ENCODE peak calls at places on chromosomes 2 and 18, in nine cellular contexts. G, K, Q, J, I, T, F, Y and L are unnamed samples.

GRCh38 chr18:45412577-45412976 is 202.7 kb upstream of the SLC14A2 start:
- DNase-seq in G (no peak), K (no peak), Q (no peak), J (no peak), I (no peak), T (no peak), F (no peak), Y (no peak), L (no peak)

GRCh38 chr18:47801817-47802216 is 128.6 kb downstream of the SMAD2 start:
- DNase-seq in G (no peak), K (no peak), Q (no peak), J (no peak), I (no peak), T (no peak), F (no peak), Y (no peak), L (no peak)

GRCh38 chr2:67311536-67311935 is 85.6 kb upstream of the ETAA1 start:
- DNase-seq in G (no peak), K (no peak), Q (no peak), J (peak; percentile 74), I (no peak), T (no peak), F (no peak), Y (no peak), L (no peak)

GRCh38 chr2:119024152-119024551 is 82.2 kb downstream of the MARCO start:
- DNase-seq in G (no peak), K (no peak), Q (no peak), J (no peak), I (no peak), T (no peak), F (no peak), Y (no peak), L (no peak)

GRCh38 chr2:128160616-128161275 is 69.7 kb downstream of the UGGT1 start:
- DNase-seq in G (no peak), K (no peak), Q (no peak), J (no peak), I (no peak), T (no peak), F (no peak), Y (no peak), L (no peak)

GRCh38 chr2:47189635-47190034 is 34.5 kb upstream of the STPG4 start:
- DNase-seq in G (no peak), K (no peak), Q (no peak), J (peak; percentile 61), I (no peak), T (no peak), F (no peak), Y (no peak), L (no peak)

GRCh38 chr2:85999131-85999831 is 106.4 kb downstream of the POLR1A start:
- DNase-seq in G (no peak), K (peak; percentile 38), Q (no peak), J (peak; percentile 55), I (peak; percentile 33), T (no peak), F (no peak), Y (peak; percentile 77), L (no peak)

GRCh38 chr2:46913471-46914381 is 1.9 kb downstream of the MCFD2 start:
- DNase-seq in G (no peak), K (no peak), Q (peak; percentile 59), J (peak; percentile 76), I (peak; percentile 35), T (no peak), F (no peak), Y (no peak), L (no peak)

GRCh38 chr2:101337877-101338276 is 29.4 kb upstream of the RNF149 start:
- DNase-seq in G (no peak), K (no peak), Q (no peak), J (peak; percentile 15), I (no peak), T (no peak), F (no peak), Y (no peak), L (no peak)

GRCh38 chr2:233989221-233989620 is 61.3 kb upstream of the SPP2 start:
- DNase-seq in G (no peak), K (no peak), Q (no peak), J (no peak), I (no peak), T (no peak), F (no peak), Y (no peak), L (no peak)

GRCh38 chr18:47397671-47398319 is 146.3 kb upstream of the SKOR2 start:
- DNase-seq in G (no peak), K (no peak), Q (peak; percentile 46), J (no peak), I (peak; percentile 13), T (no peak), F (no peak), Y (no peak), L (peak; percentile 70)

GRCh38 chr2:47190188-47190818 is 35.2 kb upstream of the STPG4 start:
- DNase-seq in G (no peak), K (no peak), Q (no peak), J (peak; percentile 63), I (no peak), T (no peak), F (no peak), Y (no peak), L (no peak)

GRCh38 chr18:9137168-9138066 is 836 bp downstream of the ANKRD12 start:
- DNase-seq in G (peak; percentile 71), K (peak; percentile 80), Q (peak; percentile 54), J (peak; percentile 97), I (peak; percentile 91), T (peak; percentile 44), F (peak; percentile 22), Y (peak; percentile 94), L (no peak)

GRCh38 chr2:240232961-240233890 is 92.8 kb upstream of the OTOS start:
- DNase-seq in G (peak; percentile 85), K (peak; percentile 59), Q (peak; percentile 78), J (peak; percentile 69), I (peak; percentile 93), T (peak; percentile 76), F (peak; percentile 78), Y (peak; percentile 89), L (peak; percentile 78)
- H3K4me3 ChIP-seq in G (peak overlapping the region; percentile 58), K (no peak overlapping the region), Q (peak overlapping the region; percentile 19), J (no peak overlapping the region), I (no peak overlapping the region), T (peak overlapping the region; percentile 51), F (peak overlapping the region; percentile 11), Y (no peak overlapping the region), L (peak overlapping the region; percentile 74)

GRCh38 chr2:238433941-238434845 is 7.5 kb downstream of the ASB1 start:
- DNase-seq in G (no peak), K (no peak), Q (no peak), J (peak; percentile 83), I (no peak), T (no peak), F (no peak), Y (no peak), L (no peak)

GRCh38 chr2:238433300-238433915 is 6.7 kb downstream of the ASB1 start:
- DNase-seq in G (no peak), K (no peak), Q (no peak), J (no peak), I (no peak), T (no peak), F (no peak), Y (no peak), L (no peak)

GRCh38 chr2:238435752-238436096 is 9.0 kb downstream of the ASB1 start:
- DNase-seq in G (no peak), K (no peak), Q (no peak), J (no peak), I (no peak), T (no peak), F (no peak), Y (no peak), L (no peak)

GRCh38 chr2:238431431-238431830 is 4.7 kb downstream of the ASB1 start:
- DNase-seq in G (no peak), K (no peak), Q (no peak), J (no peak), I (no peak), T (no peak), F (no peak), Y (no peak), L (no peak)

DNA sequence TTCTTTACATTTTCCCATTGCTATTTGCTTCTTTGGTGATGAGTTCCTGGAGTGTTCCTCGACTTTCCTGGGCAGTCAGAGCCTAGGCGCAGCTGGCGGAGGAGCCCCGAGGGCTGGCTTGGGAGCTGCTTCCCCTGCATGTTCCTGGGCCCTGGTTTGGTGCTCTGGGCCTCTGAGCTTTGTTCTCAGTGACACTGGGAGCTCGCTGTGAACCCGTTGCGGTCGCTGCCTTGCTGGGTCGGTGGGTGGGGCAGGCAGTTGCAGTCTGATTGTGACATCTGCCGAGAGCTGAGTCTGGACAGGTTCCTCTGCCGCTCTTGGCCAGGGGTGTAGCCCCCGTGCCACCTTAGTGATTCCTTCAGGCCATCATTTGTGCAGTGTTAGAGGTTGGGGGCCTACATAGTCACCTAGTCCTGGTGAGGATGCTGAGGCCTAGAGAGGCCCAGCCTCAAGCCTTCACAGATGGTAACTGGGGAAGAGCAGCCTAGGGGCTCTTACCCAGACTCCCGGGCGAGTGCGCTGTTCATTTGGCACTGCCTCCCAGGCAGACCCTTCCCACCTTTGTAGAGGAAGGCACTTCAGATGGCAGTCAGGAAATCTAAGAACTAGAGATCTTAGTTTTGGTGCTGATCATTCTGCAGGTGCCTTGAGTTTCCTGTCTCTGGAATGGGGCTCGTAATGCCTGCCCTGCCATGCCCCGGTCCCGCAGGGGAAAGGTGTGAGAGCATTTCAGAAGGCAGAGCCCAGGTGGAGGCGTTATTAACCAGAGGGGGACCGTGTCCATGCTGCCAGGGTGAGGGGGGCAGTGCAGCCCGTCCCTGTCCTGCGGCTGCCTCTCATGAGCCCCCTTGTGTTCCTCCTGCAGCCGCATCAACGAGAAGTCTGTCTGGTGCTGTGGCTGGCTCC is 8.4 kb downstream of the ASB1 start:
- DNase-seq in G (no peak), K (no peak), Q (no peak), J (no peak), I (no peak), T (no peak), F (no peak), Y (no peak), L (no peak)
- H3K36me3 ChIP-seq in G (peaks cover 37% of the 10 kb centered on the region), K (peaks cover 33% of the 10 kb centered on the region), Q (peaks cover 4% of the 10 kb centered on the region), J (peaks cover 39% of the 10 kb centered on the region), I (no peaks in the 10 kb centered on the region), T (peaks cover 39% of the 10 kb centered on the region), F (peaks cover 15% of the 10 kb centered on the region), Y (peaks cover 2% of the 10 kb centered on the region), L (peaks cover 20% of the 10 kb centered on the region)

GRCh38 chr2:197273485-197273884 is 37.1 kb downstream of the ANKRD44 start:
- DNase-seq in G (no peak), K (no peak), Q (no peak), J (no peak), I (no peak), T (no peak), F (no peak), Y (no peak), L (no peak)
- H3K4me1 ChIP-seq in G (peaks cover 20% of the 10 kb centered on the region), K (peaks cover 92% of the 10 kb centered on the region), Q (no peaks in the 10 kb centered on the region), J (no peaks in the 10 kb centered on the region), I (no peaks in the 10 kb centered on the region), T (peaks cover 22% of the 10 kb centered on the region), F (no peaks in the 10 kb centered on the region), Y (peaks cover 5% of the 10 kb centered on the region), L (no peaks in the 10 kb centered on the region)

DNA sequence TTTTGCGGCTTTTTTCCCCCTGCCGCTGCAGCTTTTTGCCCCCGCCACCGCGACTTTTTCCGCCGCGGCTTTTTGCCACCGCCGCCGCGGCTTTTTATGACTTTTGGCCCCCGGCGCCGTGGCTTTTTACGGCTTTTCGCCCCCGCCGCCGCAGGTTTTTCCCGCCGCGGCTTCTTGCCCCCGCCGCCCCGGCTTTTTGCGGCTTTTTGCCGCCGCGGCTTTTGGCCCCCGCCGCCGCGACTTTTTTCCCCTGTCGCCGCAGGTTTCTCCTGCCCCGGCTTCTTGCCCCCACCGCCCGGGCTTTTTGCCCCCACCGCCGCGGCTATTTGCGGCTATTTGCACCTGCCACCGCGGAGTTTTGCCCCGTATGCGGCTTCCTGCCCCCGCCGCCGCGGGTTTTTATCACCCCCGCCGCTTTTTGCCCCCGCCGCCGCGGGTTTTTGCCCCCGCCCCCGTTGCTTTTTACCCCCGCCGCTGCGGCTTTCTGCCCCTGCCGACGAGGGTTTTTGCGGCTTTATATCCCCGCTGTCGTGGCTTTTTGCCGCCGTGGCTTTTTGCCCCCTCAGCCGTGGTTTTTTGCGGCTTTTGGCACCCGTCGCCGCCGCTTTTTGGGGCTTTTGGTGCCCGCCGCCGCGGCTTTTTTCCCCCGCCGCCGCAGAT is 2750.9 kb downstream of the RPIA start:
- DNase-seq in G (peak; percentile 15), K (peak; percentile 14), Q (peak; percentile 18), J (no peak), I (peak; percentile 32), T (peak; percentile 18), F (no peak), Y (peak; percentile 80), L (no peak)
- H3K4me3 ChIP-seq in G (peak overlapping the region; percentile 65), K (no peak overlapping the region), Q (peak overlapping the region; percentile 23), J (peak overlapping the region; percentile 0), I (no peak overlapping the region), T (peak overlapping the region; percentile 41), F (peak overlapping the region; percentile 9), Y (peak overlapping the region; percentile 21), L (no peak overlapping the region)